ENCODE peak calls at places on chromosomes 6 and 20, in five cellular contexts. E, R, S, C and T are unnamed samples.

GRCh38 chr20:2289475-2289874 is 6.3 kb upstream of the TGM3 start:
- DNase-seq in E (no peak), R (no peak), S (peak), C (no peak), T (no peak)

GRCh38 chr20:8431538-8432434 is 299.7 kb downstream of the PLCB1 start:
- DNase-seq in E (no peak), R (no peak), S (no peak), C (no peak), T (no peak)

GRCh38 chr6:92460133-92460532 is 959.2 kb downstream of the EPHA7 start:
- DNase-seq in E (no peak), R (no peak), S (no peak), C (no peak), T (no peak)

GRCh38 chr6:121436966-121437756 is 1.7 kb downstream of the GJA1 start:
- DNase-seq in E (no peak), R (no peak), S (peak), C (no peak), T (no peak)

GRCh38 chr6:36969240-36969691 is 14.7 kb downstream of the PI16 start:
- DNase-seq in E (no peak), R (no peak), S (no peak), C (no peak), T (no peak)

GRCh38 chr6:15495375-15495901 is 167.4 kb downstream of the DTNBP1 start:
- DNase-seq in E (no peak), R (no peak), S (no peak), C (no peak), T (no peak)

GRCh38 chr6:1075880-1076279 is 236.0 kb upstream of the FOXQ1 start:
- DNase-seq in E (no peak), R (no peak), S (no peak), C (no peak), T (no peak)

GRCh38 chr20:32495217-32495565 is 89.9 kb downstream of the NOL4L start:
- DNase-seq in E (no peak), R (no peak), S (no peak), C (no peak), T (no peak)

GRCh38 chr6:118712955-118713354 is 61.6 kb upstream of the CEP85L start:
- DNase-seq in E (peak), R (no peak), S (peak), C (no peak), T (no peak)

GRCh38 chr6:30752164-30752927 is 8.0 kb upstream of the IER3 start:
- DNase-seq in E (peak), R (peak), S (peak), C (no peak), T (no peak)

GRCh38 chr20:25000268-25000801 is 7.8 kb upstream of the APMAP start:
- DNase-seq in E (peak), R (no peak), S (peak), C (no peak), T (no peak)

GRCh38 chr6:6793388-6794250 is 205.1 kb downstream of the LY86 start:
- DNase-seq in E (no peak), R (no peak), S (no peak), C (no peak), T (no peak)

GRCh38 chr20:63067721-63068560 is 61.2 kb upstream of the BHLHE23 start:
- DNase-seq in E (no peak), R (no peak), S (no peak), C (no peak), T (no peak)

GRCh38 chr6:30601815-30602641 is 15.0 kb downstream of the PPP1R10 start:
- DNase-seq in E (no peak), R (no peak), S (no peak), C (no peak), T (no peak)

GRCh38 chr20:63345328-63346100 is 15.6 kb downstream of the CHRNA4 start:
- DNase-seq in E (no peak), R (peak), S (no peak), C (no peak), T (no peak)

GRCh38 chr6:136225496-136225895 is 24.6 kb downstream of the MTFR2 start:
- DNase-seq in E (peak), R (no peak), S (no peak), C (no peak), T (no peak)

GRCh38 chr6:158737710-158738615 is 81.2 kb downstream of the EZR start:
- DNase-seq in E (peak), R (no peak), S (no peak), C (no peak), T (no peak)